ENCODE peak calls at places on chromosomes 1 and 21, in six cellular contexts. S is CD8-positive, alpha-beta T cell; U is heart left ventricle; Q is tibial artery; Z is left lung; D is suprapubic skin. A is an unnamed sample. For H3K4me1, the result is how much of the 10 kb centered on the place peaks cover.

GRCh38 chr1:56056438-56057312 is 522.7 kb downstream of the PLPP3 start:
- DNase-seq in D (no peak), Z (no peak), Q (no peak), U (no peak), S (no peak), A (no peak)

GRCh38 chr1:221910222-221910621 is 168.3 kb upstream of the DUSP10 start:
- DNase-seq in Z (no peak), Q (no peak), S (no peak), D (no peak), U (no peak), A (no peak)

GRCh38 chr1:182841368-182841988 is 2.3 kb downstream of the DHX9 start:
- DNase-seq in S (no peak), Z (no peak), U (no peak), Q (no peak), D (no peak), A (no peak)

GRCh38 chr1:226863446-226863845 is 7.0 kb upstream of the PSEN2 start:
- DNase-seq in S (no peak), Q (no peak), Z (no peak), U (no peak), D (no peak), A (no peak)

GRCh38 chr1:163875214-163875926 is 553.6 kb downstream of the NUF2 start:
- DNase-seq in D (peak), Z (no peak), U (peak), Q (no peak), S (no peak), A (peak)

GRCh38 chr21:36699026-36699545 is at the start of gene SIM2:
- DNase-seq in U (no peak), D (no peak), Q (no peak), S (no peak), Z (no peak), A (no peak)

GRCh38 chr1:244863491-244864252 is 671 bp downstream of the HNRNPU start:
- DNase-seq in S (no peak), Q (no peak), D (peak), Z (peak), U (peak), A (no peak)

GRCh38 chr1:165842363-165843129 is 15.1 kb downstream of the UCK2 start:
- DNase-seq in S (no peak), D (no peak), Q (no peak), U (no peak), Z (no peak), A (no peak)

GRCh38 chr1:17059391-17060128 is 5.7 kb upstream of the SDHB start:
- DNase-seq in Q (peak), D (no peak), S (peak), U (peak), Z (peak), A (peak)

GRCh38 chr1:41482001-41482765 is 2.3 kb downstream of the EDN2 start:
- DNase-seq in D (no peak), Q (no peak), U (no peak), S (no peak), Z (peak), A (peak)
- H3K4me1 ChIP-seq in D (half or more), Q (under half), U (under half), S (under half), Z (under half), A (under half)

GRCh38 chr1:63327417-63328139 is 5.2 kb downstream of the FOXD3 start:
- DNase-seq in U (peak), D (peak), S (no peak), Z (peak), Q (no peak), A (no peak)

GRCh38 chr1:63326473-63327380 is 4.4 kb downstream of the FOXD3 start:
- DNase-seq in S (no peak), D (no peak), U (no peak), Z (no peak), Q (no peak), A (no peak)

GRCh38 chr1:63324779-63325119 is 2.4 kb downstream of the FOXD3 start:
- DNase-seq in Q (no peak), U (no peak), S (no peak), D (no peak), Z (no peak), A (no peak)

GRCh38 chr1:63323866-63324778 is 1.8 kb downstream of the FOXD3 start:
- DNase-seq in U (no peak), D (no peak), Z (no peak), S (no peak), Q (no peak), A (no peak)

DNA sequence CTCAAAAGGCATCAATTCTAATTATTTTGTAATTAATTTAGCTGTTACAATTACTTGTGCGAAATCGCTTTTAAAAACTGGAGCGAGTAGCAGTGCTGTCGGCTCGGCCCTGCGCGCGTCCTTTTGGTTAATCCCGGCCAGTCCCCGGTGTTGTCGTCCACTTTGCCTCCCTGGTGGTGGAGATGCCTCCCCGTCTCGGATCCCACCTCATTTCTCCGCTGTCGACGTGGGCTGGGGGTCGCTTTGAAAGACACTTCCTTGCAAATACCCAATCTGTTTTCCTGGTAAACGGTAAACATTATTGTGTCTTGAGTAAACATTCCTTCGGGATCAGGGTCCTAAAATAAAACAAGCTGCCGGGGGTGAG is 3.7 kb downstream of the FOXD3 start:
- DNase-seq in S (no peak), Z (no peak), U (no peak), Q (no peak), D (no peak), A (no peak)
- H3K4me1 ChIP-seq in S (under half), Z (under half), U (under half), Q (under half), D (half or more), A (under half)

GRCh38 chr1:42601472-42601871 is 56.8 kb upstream of the PPIH start:
- DNase-seq in Q (no peak), U (no peak), Z (no peak), S (no peak), D (no peak), A (no peak)
- H3K4me1 ChIP-seq in Q (under half), U (under half), Z (under half), S (under half), D (under half), A (under half)

DNA sequence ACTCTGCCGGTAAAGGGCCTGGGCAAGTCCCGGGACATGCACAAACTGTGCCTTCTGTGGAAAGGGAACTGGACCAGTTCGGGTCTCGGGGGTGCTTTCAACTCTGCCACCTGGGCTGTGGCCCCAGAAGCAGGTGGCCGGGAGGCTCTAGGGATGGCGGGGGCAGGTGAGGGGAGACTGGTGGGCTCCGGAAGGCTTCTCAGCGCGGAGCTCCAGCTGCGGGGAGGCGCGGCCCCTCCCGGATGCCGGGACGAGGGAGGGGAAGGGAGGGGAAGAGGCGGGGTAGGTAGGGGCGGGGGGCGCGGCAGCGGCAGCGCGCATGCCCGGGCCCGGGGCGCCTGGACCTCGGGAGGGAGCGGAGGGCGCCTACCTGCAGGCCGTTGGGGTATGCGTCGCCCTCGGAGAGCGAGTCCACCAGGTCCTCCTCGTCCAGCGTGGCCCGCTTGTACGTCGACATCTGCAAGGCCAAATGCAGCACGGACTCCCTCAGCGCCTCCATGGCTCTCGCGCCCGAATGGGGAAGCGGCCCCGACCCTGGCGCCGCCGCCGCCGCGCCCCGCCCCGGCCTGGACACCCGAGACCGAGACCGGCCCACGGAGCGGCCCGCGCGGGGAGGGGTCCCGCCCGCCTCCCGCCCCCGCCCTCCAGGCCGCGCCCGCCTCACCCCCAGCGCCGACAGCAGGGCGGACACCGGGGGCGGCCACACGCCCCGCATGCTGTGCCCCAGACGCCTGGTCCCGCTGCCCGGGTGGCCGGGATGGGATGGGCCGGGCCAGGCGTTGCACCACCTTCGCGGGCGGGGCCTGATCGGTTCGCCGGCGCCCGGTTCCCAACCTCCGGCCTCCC is at the start of gene ECE1:
- DNase-seq in U (peak), S (peak), D (no peak), Q (peak), Z (peak), A (peak)
- H3K4me1 ChIP-seq in U (under half), S (half or more), D (half or more), Q (under half), Z (under half), A (under half)

GRCh38 chr1:234841710-234842231 is 231.8 kb upstream of the IRF2BP2 start:
- DNase-seq in D (no peak), U (peak), Q (no peak), S (no peak), Z (peak), A (no peak)

GRCh38 chr1:234844479-234845031 is 234.6 kb upstream of the IRF2BP2 start:
- DNase-seq in U (no peak), Z (no peak), S (no peak), D (no peak), Q (no peak), A (no peak)

GRCh38 chr1:234842726-234843641 is 233.0 kb upstream of the IRF2BP2 start:
- DNase-seq in Z (no peak), Q (no peak), D (peak), S (peak), U (no peak), A (no peak)

GRCh38 chr1:234845836-234846235 is 235.9 kb upstream of the IRF2BP2 start:
- DNase-seq in Z (no peak), S (no peak), U (no peak), D (no peak), Q (no peak), A (no peak)

DNA sequence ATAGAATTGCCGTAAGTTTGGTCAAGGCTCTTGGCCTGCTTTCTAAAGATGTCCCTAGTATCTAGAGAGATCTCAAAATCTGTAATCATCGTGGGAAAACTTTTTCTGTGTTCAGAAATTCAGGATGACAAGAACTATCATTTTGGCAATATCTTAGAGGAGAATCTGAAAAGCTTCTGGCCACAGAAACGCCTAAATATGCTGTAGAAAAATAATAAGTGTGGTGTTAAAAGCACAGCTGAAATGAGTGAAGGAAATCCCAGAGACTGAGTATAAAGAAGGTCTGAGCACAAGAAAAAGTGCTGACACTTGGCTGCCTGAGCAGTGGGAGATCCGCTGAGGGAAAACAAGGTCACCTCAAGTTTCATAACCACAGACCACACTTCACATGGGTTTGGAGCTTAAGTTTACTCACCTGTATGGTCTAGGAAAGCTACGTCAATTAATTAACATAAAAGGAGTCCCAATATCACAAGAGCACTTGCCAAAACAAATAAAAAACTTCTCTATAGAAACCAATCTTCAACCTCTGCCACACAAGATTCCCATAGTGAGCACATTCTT is 235.2 kb upstream of the IRF2BP2 start:
- DNase-seq in U (no peak), Z (no peak), Q (no peak), D (no peak), S (peak), A (no peak)
- H3K4me1 ChIP-seq in U (under half), Z (under half), Q (under half), D (under half), S (under half), A (under half)

DNA sequence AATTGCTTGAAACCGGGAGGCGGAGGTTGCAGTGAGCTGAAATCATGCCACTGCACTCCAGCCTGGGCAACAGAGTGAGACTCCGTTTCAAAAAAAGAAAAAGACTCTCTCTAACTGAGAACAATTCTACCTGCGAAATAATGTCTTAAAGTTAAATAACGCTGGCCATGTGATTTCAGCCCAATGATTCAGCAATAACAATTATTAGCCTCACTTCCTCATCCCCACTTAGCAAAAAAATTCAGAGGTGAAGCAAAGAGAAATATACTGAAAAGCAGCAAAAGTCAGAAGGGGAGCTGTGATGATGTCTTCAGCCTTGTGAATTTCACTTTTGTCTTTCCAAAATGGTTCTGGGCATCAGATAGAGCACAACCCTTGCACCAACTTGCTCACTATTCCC is 79.9 kb upstream of the IPO9 start:
- DNase-seq in D (no peak), S (no peak), U (no peak), Q (no peak), Z (no peak), A (no peak)
- H3K4me1 ChIP-seq in D (under half), S (under half), U (under half), Q (half or more), Z (under half), A (under half)